ENCODE peak calls at places on chromosomes 6 and 20, in six cellular contexts. Z is hypothalamus; S is 8988T; A is AG09319; J is CD4-positive, CD25-positive, alpha-beta regulatory T cell; O is mesendoderm. F is an unnamed sample.

GRCh38 chr20:43667341-43668132 is 623 bp downstream of the MYBL2 start:
- DNase-seq in Z (no peak), S (peak; percentile 38), A (no peak), J (no peak), O (peak; percentile 78), F (no peak)

GRCh38 chr6:125361868-125362267 is 60.1 kb upstream of the HDDC2 start:
- DNase-seq in Z (no peak), S (no peak), A (no peak), J (no peak), O (no peak), F (no peak)

GRCh38 chr6:14775528-14775927 is 470.3 kb upstream of the JARID2 start:
- DNase-seq in Z (no peak), S (no peak), A (no peak), J (no peak), O (no peak), F (no peak)

GRCh38 chr6:44245912-44246662 is 814 bp upstream of the HSP90AB1 start:
- DNase-seq in Z (peak; percentile 87), S (peak; percentile 66), A (peak; percentile 61), J (peak; percentile 82), O (peak; percentile 98), F (peak; percentile 78)

GRCh38 chr6:70680396-70680795 is 12.7 kb downstream of the SMAP1 start:
- DNase-seq in Z (no peak), S (no peak), A (no peak), J (no peak), O (no peak), F (no peak)

GRCh38 chr6:22145823-22146379 is 150.9 kb downstream of the PRL start:
- DNase-seq in Z (peak; percentile 80), S (no peak), A (peak; percentile 64), J (no peak), O (peak; percentile 86), F (peak; percentile 84)

GRCh38 chr20:58481541-58482021 is 33.6 kb downstream of the APCDD1L start:
- DNase-seq in Z (no peak), S (peak; percentile 97), A (no peak), J (peak; percentile 23), O (peak; percentile 77), F (peak; percentile 32)

GRCh38 chr6:21476054-21476552 is 117.4 kb upstream of the SOX4 start:
- DNase-seq in Z (no peak), S (no peak), A (no peak), J (no peak), O (no peak), F (no peak)

GRCh38 chr6:1686117-1687098 is 76.7 kb downstream of the FOXC1 start:
- DNase-seq in Z (no peak), S (no peak), A (peak; percentile 96), J (no peak), O (no peak), F (no peak)

GRCh38 chr6:159790947-159791598 is 806 bp downstream of the MRPL18 start:
- DNase-seq in Z (no peak), S (no peak), A (no peak), J (peak; percentile 6), O (peak; percentile 28), F (no peak)

GRCh38 chr6:47836046-47836445 is 54.2 kb downstream of the OPN5 start:
- DNase-seq in Z (no peak), S (no peak), A (no peak), J (no peak), O (no peak), F (no peak)

GRCh38 chr20:47274449-47275108 is 81.9 kb downstream of the ZMYND8 start:
- DNase-seq in Z (no peak), S (peak; percentile 59), A (peak; percentile 82), J (no peak), O (peak; percentile 35), F (no peak)

GRCh38 chr20:62979876-62980373 is 26.8 kb downstream of the BHLHE23 start:
- DNase-seq in Z (no peak), S (no peak), A (no peak), J (no peak), O (no peak), F (no peak)

GRCh38 chr6:16413399-16413798 is 175.0 kb downstream of the GMPR start:
- DNase-seq in Z (no peak), S (no peak), A (no peak), J (no peak), O (no peak), F (no peak)

GRCh38 chr6:159056003-159056402 is 11.2 kb upstream of the TAGAP start:
- DNase-seq in Z (no peak), S (no peak), A (no peak), J (no peak), O (no peak), F (no peak)

GRCh38 chr6:109979033-109979921 is 1.2 kb downstream of the GPR6 start:
- DNase-seq in Z (no peak), S (no peak), A (no peak), J (no peak), O (no peak), F (no peak)

GRCh38 chr6:107180114-107180513 is 64.8 kb upstream of the BEND3 start:
- DNase-seq in Z (no peak), S (no peak), A (no peak), J (no peak), O (no peak), F (no peak)

GRCh38 chr6:53530780-53531386 is 14.0 kb downstream of the GCLC start:
- DNase-seq in Z (no peak), S (no peak), A (no peak), J (no peak), O (peak; percentile 13), F (peak; percentile 35)

GRCh38 chr6:136791296-136792065 is 796 bp downstream of the MAP3K5 start:
- DNase-seq in Z (peak; percentile 19), S (no peak), A (peak; percentile 25), J (peak; percentile 46), O (peak; percentile 33), F (peak; percentile 23)

GRCh38 chr6:122026572-122027369 is 372.7 kb upstream of the HSF2 start:
- DNase-seq in Z (no peak), S (no peak), A (no peak), J (no peak), O (no peak), F (no peak)

GRCh38 chr6:71410164-71410566 is 121.6 kb downstream of the OGFRL1 start:
- DNase-seq in Z (no peak), S (no peak), A (no peak), J (no peak), O (no peak), F (no peak)

GRCh38 chr6:56381852-56382251 is 134.5 kb upstream of the COL21A1 start:
- DNase-seq in Z (no peak), S (no peak), A (no peak), J (no peak), O (no peak), F (no peak)

GRCh38 chr20:34529742-34530141 is 13.5 kb downstream of the DYNLRB1 start:
- DNase-seq in Z (no peak), S (no peak), A (no peak), J (no peak), O (no peak), F (no peak)

GRCh38 chr6:49264496-49264895 is 198.6 kb downstream of the MMUT start:
- DNase-seq in Z (no peak), S (no peak), A (no peak), J (no peak), O (no peak), F (no peak)

GRCh38 chr6:43186706-43187105 is 4.7 kb downstream of the CUL9 start:
- DNase-seq in Z (no peak), S (no peak), A (no peak), J (no peak), O (no peak), F (no peak)

GRCh38 chr6:119077643-119078448 is 618 bp downstream of the FAM184A start:
- DNase-seq in Z (peak; percentile 33), S (peak; percentile 28), A (no peak), J (peak; percentile 61), O (peak; percentile 61), F (no peak)

GRCh38 chr20:34980543-34981213 is 25.0 kb downstream of the MYH7B start:
- DNase-seq in Z (no peak), S (no peak), A (no peak), J (no peak), O (peak; percentile 32), F (no peak)

GRCh38 chr6:165426892-165427291 is 117.5 kb upstream of the C6orf118 start:
- DNase-seq in Z (no peak), S (no peak), A (no peak), J (no peak), O (no peak), F (no peak)

GRCh38 chr6:5085638-5086293 is 625 bp downstream of the PPP1R3G start:
- DNase-seq in Z (no peak), S (peak; percentile 54), A (no peak), J (no peak), O (peak; percentile 74), F (no peak)

GRCh38 chr6:38528196-38528965 is 111.3 kb downstream of the BTBD9 start:
- DNase-seq in Z (peak; percentile 18), S (no peak), A (no peak), J (no peak), O (no peak), F (no peak)

F was measured in caudate nucleus.